ENCODE peak calls at places on chromosomes 7 and 10, in seven cellular contexts. B is MM.1S, Y is neural progenitor cell, C is HCT116, U is PC-3, Q is GM23248, R is OCI-LY7. L is an unnamed sample.

GRCh38 chr10:25811141-25811685 is 122.8 kb upstream of the MYO3A start:
- DNase-seq in U (no peak), B (no peak), R (no peak), Q (no peak), Y (no peak), C (no peak), L (no peak)

GRCh38 chr10:69741252-69741651 is 60.5 kb upstream of the COL13A1 start:
- DNase-seq in C (no peak), Q (no peak), B (no peak), R (no peak), Y (no peak), U (no peak), L (no peak)

GRCh38 chr7:76394962-76395361 is 14.5 kb downstream of the SSC4D start:
- DNase-seq in C (no peak), Y (no peak), U (no peak), B (no peak), R (no peak), Q (no peak), L (no peak)

GRCh38 chr7:41573881-41574280 is 129.0 kb downstream of the INHBA start:
- DNase-seq in U (peak), C (no peak), B (no peak), Q (no peak), R (no peak), Y (no peak), L (no peak)

GRCh38 chr7:91248996-91249395 is 15.2 kb upstream of the FZD1 start:
- DNase-seq in U (no peak), C (no peak), Y (no peak), R (no peak), Q (no peak), B (no peak), L (no peak)

GRCh38 chr7:33109758-33110238 is 594 bp upstream of the RP9 start:
- DNase-seq in U (peak), Y (no peak), B (no peak), Q (peak), C (no peak), R (no peak), L (no peak)

GRCh38 chr10:47179291-47179647 is 120.7 kb upstream of the GDF10 start:
- DNase-seq in U (no peak), Y (no peak), Q (no peak), B (no peak), C (no peak), R (no peak), L (no peak)

GRCh38 chr7:116249969-116250553 is 39.7 kb downstream of the TES start:
- DNase-seq in R (no peak), U (peak), B (peak), C (peak), Q (peak), Y (peak), L (peak)

DNA sequence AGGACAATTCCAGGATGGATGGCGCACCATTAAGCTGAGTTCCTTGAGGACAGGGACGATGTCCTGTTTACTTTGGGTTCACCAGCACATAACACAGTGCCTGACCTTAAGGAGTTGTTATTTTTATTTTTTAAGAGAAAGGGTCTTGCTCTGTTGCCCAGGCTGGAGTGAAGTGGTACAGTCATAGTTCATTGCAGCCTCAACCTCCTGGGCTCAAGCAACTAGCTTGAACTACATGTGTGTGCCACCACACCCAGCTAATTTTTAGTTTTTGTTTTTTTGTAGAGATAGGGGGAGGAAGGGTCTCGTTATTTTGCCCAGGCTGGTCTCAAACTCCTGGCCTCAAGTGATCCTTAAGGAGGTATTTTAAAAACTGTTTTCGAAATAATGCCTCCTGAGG is 1.7 kb upstream of the CALU start:
- DNase-seq in B (no peak), U (no peak), C (no peak), Y (no peak), R (no peak), Q (no peak), L (no peak)
- H2AFZ ChIP-seq in B (no peak), U (no peak), C (no peak), Y (no peak), R (no peak), Q (no peak), L (no peak)

DNA sequence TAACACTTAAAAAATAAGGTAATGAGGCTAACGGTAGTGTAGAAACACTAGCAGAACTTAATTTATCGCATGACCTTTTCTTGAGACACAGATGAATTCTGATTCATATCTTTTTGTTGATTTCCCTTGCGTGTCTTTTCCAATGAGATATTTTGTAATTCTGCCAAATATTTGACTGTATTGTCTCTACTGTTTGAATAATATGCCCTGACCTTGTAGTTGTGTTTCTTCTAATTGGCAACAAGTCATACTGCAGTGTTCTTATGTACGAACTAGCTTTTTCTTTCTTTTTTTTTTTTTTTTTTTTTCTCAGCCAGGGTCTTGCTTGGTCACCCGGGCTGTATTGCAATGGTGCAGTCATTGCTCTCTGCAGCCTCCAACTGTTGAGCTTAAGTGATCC is 9.3 kb upstream of the ABCB1 start:
- DNase-seq in Y (no peak), Q (no peak), C (no peak), U (no peak), B (no peak), R (no peak), L (no peak)
- TF ChIP-seq EZH2phosphoT487 in Y (no peak), Q (no peak), C (no peak), U (no peak), B (no peak), R (no peak), L (no peak)

GRCh38 chr10:124799196-124799595 is 2.4 kb upstream of the ABRAXAS2 start:
- DNase-seq in Y (no peak), R (no peak), Q (no peak), U (no peak), C (no peak), B (no peak), L (no peak)
- H2AFZ ChIP-seq in Y (peak), R (peak), Q (no peak), U (no peak), C (no peak), B (no peak), L (no peak)

GRCh38 chr10:45421231-45422097 is 47.4 kb downstream of the ALOX5 start:
- DNase-seq in B (peak), Q (no peak), U (no peak), R (no peak), C (no peak), Y (peak), L (no peak)

GRCh38 chr10:45418859-45419672 is 45.0 kb downstream of the ALOX5 start:
- DNase-seq in R (no peak), U (no peak), Q (peak), B (peak), C (no peak), Y (peak), L (peak)

GRCh38 chr10:45422207-45422606 is 48.2 kb downstream of the ALOX5 start:
- DNase-seq in Y (no peak), R (no peak), U (no peak), B (no peak), C (no peak), Q (no peak), L (no peak)

GRCh38 chr10:45419673-45420020 is 45.6 kb downstream of the ALOX5 start:
- DNase-seq in U (no peak), B (no peak), C (no peak), R (no peak), Y (no peak), Q (no peak), L (no peak)

GRCh38 chr10:45420453-45421192 is 46.6 kb downstream of the ALOX5 start:
- DNase-seq in U (peak), Q (peak), B (peak), C (no peak), R (peak), Y (no peak), L (no peak)
- TF ChIP-seq EZH2phosphoT487 in U (no peak), Q (no peak), B (no peak), C (no peak), R (no peak), Y (no peak), L (no peak)

GRCh38 chr10:20248309-20248708 is 432.1 kb downstream of the PLXDC2 start:
- DNase-seq in C (no peak), Q (no peak), Y (no peak), R (no peak), B (no peak), U (no peak), L (no peak)

DNA sequence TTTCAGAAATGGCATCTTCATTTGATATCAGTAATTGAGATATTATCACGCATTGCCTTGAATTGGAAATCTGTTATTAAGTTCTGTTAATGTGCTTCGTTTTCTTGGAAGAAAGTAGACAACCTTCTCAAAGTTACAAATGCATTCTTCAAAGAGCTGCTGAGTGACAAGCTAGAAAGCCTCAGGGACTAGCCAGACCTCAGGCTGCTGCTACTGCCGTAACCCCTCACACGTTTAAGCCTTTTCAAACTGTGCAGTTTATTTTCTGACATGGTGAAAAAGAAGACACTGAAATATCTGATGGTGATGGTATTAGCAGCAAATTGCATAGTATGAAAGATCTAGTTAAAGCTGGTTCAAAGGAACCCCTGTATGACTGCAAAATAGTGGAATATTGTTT is 431.6 kb downstream of the PLXDC2 start:
- DNase-seq in B (no peak), Y (no peak), Q (no peak), R (no peak), U (no peak), C (no peak), L (no peak)
- H2AFZ ChIP-seq in B (no peak), Y (no peak), Q (no peak), R (no peak), U (no peak), C (no peak), L (no peak)

DNA sequence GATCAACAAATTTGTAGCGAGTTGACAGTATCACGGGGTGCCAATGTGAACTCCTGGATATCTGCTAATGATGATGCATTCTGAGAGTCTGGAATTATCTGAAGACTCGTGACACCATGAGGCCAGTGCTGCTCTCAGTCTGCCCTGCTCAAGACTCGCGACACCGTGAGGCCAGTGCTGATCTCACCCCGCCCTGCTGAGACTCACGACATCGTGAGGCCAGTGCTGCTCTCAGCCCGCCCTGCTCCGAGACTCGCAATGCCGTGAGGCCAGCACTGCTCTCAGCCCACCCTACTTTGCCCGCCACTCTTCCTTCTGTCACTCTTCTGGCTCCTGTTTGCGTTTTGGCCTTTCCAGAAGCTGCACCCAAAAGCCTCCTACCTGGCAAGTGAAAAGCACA is 411.8 kb downstream of the PTPRN2 start:
- DNase-seq in B (no peak), C (no peak), Y (no peak), Q (no peak), R (no peak), U (no peak), L (no peak)
- TF ChIP-seq EZH2phosphoT487 in B (no peak), C (no peak), Y (no peak), Q (no peak), R (no peak), U (no peak), L (no peak)

DNA sequence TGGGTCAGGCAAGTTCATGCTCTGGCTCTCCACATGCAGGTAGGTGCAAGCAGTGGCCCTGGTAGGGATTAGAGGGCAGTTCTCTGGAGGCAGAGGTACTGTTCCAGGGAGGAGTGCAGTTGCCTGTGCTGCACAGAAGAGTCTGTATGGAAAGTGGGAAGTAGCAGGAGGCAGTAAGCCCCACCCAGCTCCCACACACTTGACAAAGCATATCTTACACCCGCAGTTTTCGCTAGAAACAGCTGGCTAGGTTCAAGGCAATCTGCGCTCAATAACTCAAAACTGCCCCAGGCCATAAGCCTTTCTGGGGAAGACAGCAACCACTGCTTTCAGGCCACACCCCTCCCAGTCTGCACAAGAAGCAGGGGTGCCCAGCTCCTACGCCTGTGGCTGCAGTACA is 33.1 kb upstream of the ARMC3 start:
- DNase-seq in R (no peak), C (no peak), Q (peak), B (no peak), Y (no peak), U (no peak), L (peak)
- H2AFZ ChIP-seq in R (no peak), C (no peak), Q (no peak), B (no peak), Y (peak), U (no peak), L (no peak)

DNA sequence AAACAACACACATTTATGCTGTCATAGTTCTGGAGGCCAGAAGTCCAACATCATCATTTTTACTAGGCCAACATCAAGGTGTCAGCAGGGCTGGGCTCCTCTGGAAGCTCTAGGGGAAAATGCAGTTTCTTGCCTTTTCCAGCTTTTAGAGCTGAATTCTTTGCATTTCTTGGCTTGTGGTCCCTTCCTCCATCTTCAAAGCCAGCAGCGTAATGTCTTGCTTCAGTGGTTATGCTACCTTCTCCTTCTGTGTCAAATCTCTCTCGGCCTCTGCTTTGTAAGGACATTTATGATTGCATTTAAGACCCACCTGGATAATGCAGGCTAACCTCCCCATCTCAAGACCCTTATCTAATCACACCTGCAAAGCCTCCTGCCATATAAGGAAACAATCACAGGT is 66.5 kb upstream of the ANKRD1 start:
- DNase-seq in Y (no peak), Q (no peak), U (no peak), B (no peak), C (no peak), R (no peak), L (no peak)
- TF ChIP-seq EZH2phosphoT487 in Y (no peak), Q (no peak), U (no peak), B (no peak), C (no peak), R (no peak), L (no peak)

DNA sequence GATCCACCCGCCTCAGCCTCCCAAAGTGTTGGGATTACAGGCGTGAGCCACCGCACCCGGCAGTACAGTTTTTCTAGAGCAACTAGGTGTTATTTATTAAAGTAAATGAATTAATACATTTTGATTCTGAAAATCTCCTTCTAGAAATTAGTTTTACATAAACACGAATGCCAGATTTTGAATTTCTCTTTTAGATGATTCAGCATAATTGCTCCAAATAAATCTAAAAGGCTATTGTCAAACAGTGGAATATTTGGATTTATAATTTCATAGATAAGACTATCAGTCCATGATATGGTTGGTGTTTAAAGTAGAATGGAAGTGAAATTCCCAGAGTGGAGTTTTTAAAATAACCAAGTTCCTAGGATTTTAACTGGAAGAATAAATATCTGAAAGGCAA is 1.5 kb upstream of the PHF14 start:
- DNase-seq in B (no peak), R (no peak), Y (no peak), U (no peak), Q (no peak), C (no peak), L (no peak)
- H2AFZ ChIP-seq in B (no peak), R (peak), Y (peak), U (no peak), Q (peak), C (peak), L (peak)

L was measured in hepatocyte.